ENCODE peak calls at places on chromosomes 16 and 17, in five cellular contexts. K, B, V, G and F are unnamed samples.
A peak's percentile ranks its signal among the peaks of the same experiment; 100 is the strongest.

GRCh38 chr16:55539488-55539887 is 27.0 kb upstream of the CAPNS2 start:
- DNase-seq in K (no peak), B (no peak), V (no peak), G (no peak), F (no peak)

GRCh38 chr16:73202176-73202729 is 154.3 kb upstream of the ZFHX3 start:
- DNase-seq in K (no peak), B (no peak), V (no peak), G (no peak), F (no peak)

GRCh38 chr17:79930077-79930785 is 91.0 kb upstream of the CBX4 start:
- DNase-seq in K (no peak), B (no peak), V (no peak), G (no peak), F (no peak)

GRCh38 chr17:72666519-72666874 is 426.0 kb downstream of the SLC39A11 start:
- DNase-seq in K (no peak), B (no peak), V (no peak), G (no peak), F (no peak)

GRCh38 chr16:54422569-54422978 is 136.0 kb upstream of the IRX3 start:
- DNase-seq in K (no peak), B (no peak), V (no peak), G (no peak), F (no peak)

GRCh38 chr16:56258508-56259424 is 67.5 kb downstream of the GNAO1 start:
- DNase-seq in K (no peak), B (no peak), V (no peak), G (no peak), F (no peak)

GRCh38 chr17:63446981-63447687 is 1.0 kb upstream of the CYB561 start:
- DNase-seq in K (no peak), B (no peak), V (no peak), G (no peak), F (no peak)

GRCh38 chr17:21005367-21005766 is 37.4 kb downstream of the USP22 start:
- DNase-seq in K (no peak), B (no peak), V (no peak), G (no peak), F (no peak)

GRCh38 chr17:47990962-47991731 is 20.2 kb downstream of the CDK5RAP3 start:
- DNase-seq in K (no peak), B (no peak), V (no peak), G (no peak), F (no peak)

GRCh38 chr16:27595993-27596392 is 46.0 kb downstream of the KATNIP start:
- DNase-seq in K (no peak), B (no peak), V (no peak), G (no peak), F (no peak)

GRCh38 chr17:81234940-81235821 is 3.7 kb downstream of the TEPSIN start:
- DNase-seq in K (no peak), B (no peak), V (no peak), G (no peak), F (no peak)

GRCh38 chr16:87391324-87391949 is 699 bp upstream of the MAP1LC3B start:
- DNase-seq in K (no peak), B (peak; percentile 73), V (peak; percentile 57), G (peak; percentile 13), F (peak; percentile 94)

GRCh38 chr17:46898364-46898763 is 24.6 kb upstream of the GOSR2 start:
- DNase-seq in K (no peak), B (no peak), V (no peak), G (no peak), F (no peak)

GRCh38 chr16:21647562-21648164 is 4.7 kb downstream of the IGSF6 start:
- DNase-seq in K (no peak), B (no peak), V (no peak), G (no peak), F (no peak)

GRCh38 chr17:7413346-7413985 is 5.8 kb downstream of the NLGN2 start:
- DNase-seq in K (no peak), B (no peak), V (no peak), G (no peak), F (no peak)

GRCh38 chr17:3988297-3989120 is 24.3 kb upstream of the ATP2A3 start:
- DNase-seq in K (no peak), B (no peak), V (no peak), G (no peak), F (no peak)

GRCh38 chr17:77847211-77848085 is 111.1 kb upstream of the TNRC6C start:
- DNase-seq in K (no peak), B (no peak), V (no peak), G (no peak), F (peak; percentile 69)

GRCh38 chr16:58628845-58629680 is 563 bp downstream of the CNOT1 start:
- DNase-seq in K (peak; percentile 12), B (peak; percentile 60), V (peak; percentile 23), G (peak; percentile 77), F (peak; percentile 89)

GRCh38 chr16:22692916-22693646 is 120.9 kb upstream of the HS3ST2 start:
- DNase-seq in K (no peak), B (no peak), V (no peak), G (no peak), F (no peak)

GRCh38 chr17:67558740-67559380 is 158.9 kb upstream of the NOL11 start:
- DNase-seq in K (no peak), B (peak; percentile 68), V (no peak), G (no peak), F (no peak)

DNA sequence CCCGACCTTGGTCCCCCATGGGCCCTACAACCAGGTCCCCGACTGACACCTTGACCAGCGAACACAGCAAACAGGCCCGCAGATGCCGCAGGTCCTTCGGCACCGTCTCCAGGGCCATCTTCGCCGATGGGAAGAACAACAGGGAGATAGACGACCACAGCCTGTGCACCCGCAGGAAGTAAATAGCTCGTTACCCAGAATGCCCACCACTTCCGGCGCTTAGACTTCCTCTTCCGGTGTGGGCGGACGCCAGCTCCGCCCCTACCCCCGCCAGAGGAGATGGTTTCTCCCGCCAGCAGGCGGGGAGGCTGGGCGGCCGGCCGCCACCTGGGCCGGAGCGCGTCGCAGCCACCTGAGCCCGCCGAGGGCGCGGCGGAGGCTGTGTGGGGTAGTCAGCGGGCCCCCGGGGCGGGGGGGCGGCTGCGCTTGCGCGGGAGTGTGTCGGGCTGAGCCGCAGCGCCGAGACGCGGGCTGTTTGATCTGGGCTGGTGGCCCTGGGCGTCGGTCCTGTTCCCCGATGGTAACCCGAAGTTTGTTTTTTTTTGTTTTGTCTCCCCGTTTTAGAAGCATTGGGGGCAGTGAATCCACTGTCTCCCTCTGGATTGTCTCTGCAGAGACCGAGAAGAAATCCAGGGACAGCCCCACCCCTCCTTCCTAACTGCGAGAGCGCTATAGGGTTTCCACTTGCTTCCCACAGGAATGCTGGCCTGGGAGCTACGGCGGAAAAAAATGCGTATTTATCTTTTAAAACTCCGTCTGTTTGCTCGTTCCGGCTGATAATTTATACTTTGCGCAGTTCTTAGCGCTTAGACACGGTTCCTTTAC is at the start of gene SUPT4H1:
- DNase-seq in K (peak; percentile 81), B (peak; percentile 89), V (peak; percentile 61), G (peak; percentile 98), F (peak; percentile 92)
- TF ChIP-seq CTCF in K (no peak), B (no peak), V (no peak), G (no peak), F (peak; percentile 13)

GRCh38 chr16:75249441-75249840 is 2.0 kb downstream of the BCAR1 start:
- DNase-seq in K (no peak), B (no peak), V (no peak), G (no peak), F (no peak)
- H3K27ac ChIP-seq in K (no peak overlapping the region), B (no peak overlapping the region), V (peak overlapping the region; percentile 97), G (no peak overlapping the region), F (peak overlapping the region; percentile 87)

GRCh38 chr17:45241315-45242011 is 19.8 kb downstream of the FMNL1 start:
- DNase-seq in K (no peak), B (no peak), V (no peak), G (no peak), F (peak; percentile 80)
- H3K4me3 ChIP-seq in K (no peak overlapping the region), B (no peak overlapping the region), V (no peak overlapping the region), G (no peak overlapping the region), F (peak overlapping the region; percentile 20)

GRCh38 chr16:18833707-18834505 is 32.6 kb upstream of the ARL6IP1 start:
- DNase-seq in K (no peak), B (no peak), V (no peak), G (no peak), F (no peak)
- TF ChIP-seq CTCF in K (no peak), B (no peak), V (no peak), G (no peak), F (no peak)

GRCh38 chr16:3262517-3262916 is 6.1 kb upstream of the MEFV start:
- DNase-seq in K (no peak), B (no peak), V (no peak), G (no peak), F (no peak)

GRCh38 chr16:3264137-3265036 is 8.0 kb upstream of the MEFV start:
- DNase-seq in K (peak; percentile 95), B (peak; percentile 98), V (peak; percentile 78), G (peak; percentile 99), F (peak; percentile 98)

GRCh38 chr16:3268294-3268693 is 11.9 kb upstream of the MEFV start:
- DNase-seq in K (no peak), B (peak; percentile 46), V (no peak), G (no peak), F (no peak)

DNA sequence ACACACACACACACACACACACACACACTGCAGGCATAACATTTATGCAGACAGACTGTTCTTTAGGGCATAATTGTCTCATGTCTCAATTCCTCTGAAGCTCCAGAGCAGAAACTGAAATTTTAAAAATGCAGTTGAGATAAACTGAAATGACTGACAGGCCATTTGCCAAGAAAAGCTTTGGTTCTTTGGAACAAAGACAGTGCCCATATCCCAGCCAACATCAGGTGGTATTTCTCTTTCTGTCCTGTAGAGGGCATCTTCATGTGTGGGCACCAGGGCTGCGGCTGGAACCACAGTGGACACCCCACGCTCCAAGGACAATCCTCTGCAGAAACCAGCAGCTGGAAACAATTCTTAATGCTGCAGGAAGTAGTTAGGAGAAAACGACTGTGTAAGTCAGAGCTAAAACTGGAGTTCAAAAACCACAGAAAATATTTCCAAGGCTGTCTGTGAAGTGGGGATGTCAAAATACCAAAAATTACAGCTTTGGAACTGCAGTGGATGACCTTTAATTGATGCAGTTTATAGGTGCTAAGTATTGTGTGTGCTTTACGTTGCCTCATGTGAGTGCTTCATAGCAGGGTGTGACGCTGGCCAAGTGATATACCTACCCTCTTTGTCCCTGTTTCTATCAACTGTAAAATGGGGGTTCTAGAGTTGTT is 10.6 kb upstream of the MEFV start:
- DNase-seq in K (no peak), B (peak; percentile 58), V (no peak), G (peak; percentile 64), F (no peak)
- H3K27ac ChIP-seq in K (no peak overlapping the region), B (no peak overlapping the region), V (no peak overlapping the region), G (no peak overlapping the region), F (no peak overlapping the region)

GRCh38 chr17:66468241-66469087 is 166.1 kb downstream of the PRKCA start:
- DNase-seq in K (no peak), B (peak; percentile 41), V (no peak), G (no peak), F (no peak)

GRCh38 chr17:66467766-66468165 is 165.4 kb downstream of the PRKCA start:
- DNase-seq in K (no peak), B (no peak), V (no peak), G (no peak), F (no peak)

GRCh38 chr17:66465701-66466100 is 163.3 kb downstream of the PRKCA start:
- DNase-seq in K (no peak), B (no peak), V (no peak), G (no peak), F (no peak)

GRCh38 chr17:66466421-66466820 is 164.0 kb downstream of the PRKCA start:
- DNase-seq in K (no peak), B (no peak), V (no peak), G (no peak), F (no peak)

GRCh38 chr17:66466933-66467367 is 164.5 kb downstream of the PRKCA start:
- DNase-seq in K (no peak), B (peak; percentile 66), V (no peak), G (no peak), F (no peak)
- H3K4me3 ChIP-seq in K (no peak overlapping the region), B (peak overlapping the region; percentile 15), V (no peak overlapping the region), G (no peak overlapping the region), F (no peak overlapping the region)